ENCODE peak calls at places on chromosome 5, in five cellular contexts. P is GM19239, L is T1000, A is MV-4-11, R is GM20000. T is an unnamed sample.
A peak's percentile ranks its signal among the peaks of the same experiment; 100 is the strongest.

GRCh38 chr5:175484824-175485223 is 6.5 kb downstream of the SFXN1 start:
- DNase-seq in P (no peak), L (no peak), A (no peak), R (no peak), T (no peak)

GRCh38 chr5:122805481-122805880 is 30.6 kb downstream of the SNX2 start:
- DNase-seq in P (no peak), L (no peak), A (no peak), R (no peak), T (peak; percentile 81)

GRCh38 chr5:154430961-154431630 is 14.7 kb upstream of the SAP30L start:
- DNase-seq in P (no peak), L (no peak), A (no peak), R (no peak), T (no peak)

GRCh38 chr5:62286834-62287611 is 19.0 kb upstream of the KIF2A start:
- DNase-seq in P (no peak), L (no peak), A (peak; percentile 22), R (no peak), T (no peak)

GRCh38 chr5:25339541-25339940 is 694.8 kb upstream of the CDH10 start:
- DNase-seq in P (no peak), L (no peak), A (no peak), R (no peak), T (no peak)

GRCh38 chr5:1881273-1881586 is 1.5 kb downstream of the IRX4 start:
- DNase-seq in P (no peak), L (no peak), A (no peak), R (no peak), T (no peak)

GRCh38 chr5:1744393-1745189 is 55.0 kb downstream of the MRPL36 start:
- DNase-seq in P (no peak), L (no peak), A (no peak), R (no peak), T (no peak)

GRCh38 chr5:56729488-56729887 is 85.9 kb upstream of the MAP3K1 start:
- DNase-seq in P (no peak), L (no peak), A (peak; percentile 81), R (no peak), T (no peak)

GRCh38 chr5:74631088-74631960 is 9.2 kb downstream of the ENC1 start:
- DNase-seq in P (peak; percentile 57), L (no peak), A (peak; percentile 97), R (peak; percentile 53), T (peak; percentile 86)

T was measured in cardiac fibroblast.